ENCODE peak calls at places on chromosomes 4 and X, in nine cellular contexts. J, N, Q, B, R, I, F, K and U are unnamed samples.

GRCh38 chr4:13182136-13182535 is 302.0 kb downstream of the RAB28 start:
- DNase-seq in J (no peak), N (no peak), Q (no peak), B (no peak), R (no peak), I (no peak), F (no peak), K (no peak), U (no peak)

GRCh38 chrX:135431886-135432285 is 10.1 kb downstream of the SMIM10L2A start:
- DNase-seq in J (no peak), N (no peak), Q (no peak), B (no peak), R (no peak), I (no peak), F (no peak), K (no peak), U (no peak)

GRCh38 chrX:131792789-131793462 is 230.2 kb upstream of the STK26 start:
- DNase-seq in J (peak), N (no peak), Q (peak), B (peak), R (no peak), I (no peak), F (peak), K (no peak), U (no peak)

GRCh38 chr4:165384186-165384585 is 5.4 kb downstream of the CPE start:
- DNase-seq in J (no peak), N (no peak), Q (peak), B (no peak), R (no peak), I (no peak), F (no peak), K (no peak), U (no peak)

GRCh38 chr4:1205641-1206298 is 33.4 kb upstream of the SPON2 start:
- DNase-seq in J (peak), N (peak), Q (no peak), B (no peak), R (peak), I (no peak), F (no peak), K (no peak), U (no peak)

GRCh38 chr4:17072483-17072882 is 174.0 kb upstream of the LDB2 start:
- DNase-seq in J (no peak), N (no peak), Q (peak), B (no peak), R (no peak), I (no peak), F (peak), K (no peak), U (no peak)

GRCh38 chr4:165458451-165458850 is 79.6 kb downstream of the CPE start:
- DNase-seq in J (no peak), N (no peak), Q (no peak), B (no peak), R (no peak), I (no peak), F (no peak), K (no peak), U (no peak)

GRCh38 chr4:173642509-173642908 is 112.5 kb upstream of the HAND2 start:
- DNase-seq in J (no peak), N (no peak), Q (peak), B (no peak), R (no peak), I (no peak), F (no peak), K (no peak), U (no peak)

GRCh38 chr4:25477251-25477650 is 100.2 kb downstream of the ANAPC4 start:
- DNase-seq in J (no peak), N (no peak), Q (no peak), B (no peak), R (no peak), I (no peak), F (peak), K (no peak), U (no peak)

GRCh38 chrX:83535417-83536244 is 27.5 kb downstream of the POU3F4 start:
- DNase-seq in J (no peak), N (peak), Q (no peak), B (no peak), R (no peak), I (no peak), F (no peak), K (no peak), U (no peak)

GRCh38 chr4:16573744-16574143 is 324.7 kb downstream of the LDB2 start:
- DNase-seq in J (no peak), N (peak), Q (no peak), B (peak), R (no peak), I (no peak), F (peak), K (no peak), U (no peak)

GRCh38 chrX:86507337-86507736 is 359.1 kb downstream of the DACH2 start:
- DNase-seq in J (no peak), N (no peak), Q (no peak), B (no peak), R (no peak), I (no peak), F (no peak), K (no peak), U (no peak)

DNA sequence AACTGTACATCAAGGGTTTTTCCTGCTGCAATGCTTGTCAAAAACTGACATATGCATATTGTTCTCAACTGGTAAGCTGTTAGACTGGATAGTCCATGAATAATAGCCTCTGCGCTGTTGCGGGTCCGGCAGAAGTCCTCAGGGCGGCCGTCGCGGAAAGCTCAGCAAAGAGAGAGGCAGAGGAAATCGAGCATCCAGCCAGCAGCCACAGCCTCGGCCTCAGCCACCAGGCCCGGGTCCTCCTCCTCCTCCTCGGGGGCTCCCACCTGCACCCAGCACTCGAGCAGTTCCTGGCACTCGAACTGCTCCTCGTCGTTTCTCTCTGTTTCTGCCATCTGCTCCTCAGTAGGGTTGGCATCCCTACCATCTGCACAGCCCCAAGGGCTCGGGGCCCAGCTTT is 53.7 kb downstream of the UPRT start:
- DNase-seq in J (no peak), N (no peak), Q (no peak), B (no peak), R (no peak), I (no peak), F (no peak), K (no peak), U (no peak)
- H3K4me3 ChIP-seq in J (no peak), N (no peak), Q (no peak), B (no peak), R (no peak), I (no peak), F (no peak), K (no peak), U (no peak)

GRCh38 chr4:124743711-124744110 is 31.2 kb upstream of the ANKRD50 start:
- DNase-seq in J (no peak), N (no peak), Q (no peak), B (no peak), R (no peak), I (no peak), F (no peak), K (no peak), U (no peak)

GRCh38 chr4:124748965-124749364 is 36.4 kb upstream of the ANKRD50 start:
- DNase-seq in J (no peak), N (no peak), Q (no peak), B (no peak), R (no peak), I (no peak), F (no peak), K (no peak), U (no peak)

DNA sequence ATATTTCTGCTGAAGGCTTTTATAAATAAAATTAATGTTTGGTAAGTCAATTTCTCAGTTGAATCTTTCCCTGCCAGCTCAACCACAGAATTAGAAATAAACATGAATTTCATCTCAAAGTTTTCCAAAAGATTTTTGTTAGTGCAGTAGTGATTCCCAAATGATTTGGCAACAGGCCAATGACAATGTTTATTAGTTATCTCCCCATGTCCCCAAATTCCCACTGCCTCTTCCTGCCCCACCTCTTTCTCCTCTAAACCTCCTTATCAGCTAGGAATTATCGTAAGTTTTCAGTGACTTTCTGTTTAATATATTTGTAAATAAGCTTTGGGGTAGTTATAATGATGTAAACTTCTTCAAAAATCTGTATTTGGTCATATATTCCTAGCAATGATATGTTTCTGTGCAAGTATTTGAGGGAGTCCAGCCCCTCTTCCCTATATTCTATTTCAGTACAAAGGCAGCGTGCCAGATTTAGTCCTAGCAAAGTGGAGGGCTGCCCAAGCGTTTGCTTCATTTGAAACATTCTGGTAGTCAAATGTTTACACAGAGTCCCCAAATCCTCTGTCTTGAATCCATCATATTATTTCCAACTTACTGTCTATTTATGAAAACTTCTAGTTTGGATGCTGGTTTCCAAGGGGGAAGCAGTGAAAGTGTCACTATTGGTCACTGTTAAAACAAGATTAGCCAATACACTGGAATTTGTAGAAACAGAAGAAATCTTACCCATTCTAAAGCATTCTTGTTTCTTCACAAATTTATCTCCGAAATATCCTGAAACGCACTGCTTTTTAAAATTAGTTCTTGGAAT is 33.7 kb upstream of the ANKRD50 start:
- DNase-seq in J (no peak), N (peak), Q (no peak), B (no peak), R (no peak), I (no peak), F (peak), K (no peak), U (no peak)
- H3K4me3 ChIP-seq in J (peak), N (no peak), Q (no peak), B (peak), R (no peak), I (no peak), F (peak), K (no peak), U (no peak)

GRCh38 chrX:79559290-79559689 is 192.2 kb upstream of the ITM2A start:
- DNase-seq in J (no peak), N (no peak), Q (no peak), B (no peak), R (no peak), I (no peak), F (no peak), K (no peak), U (no peak)
- H3K4me3 ChIP-seq in J (no peak), N (no peak), Q (no peak), B (no peak), R (no peak), I (no peak), F (no peak), K (no peak), U (no peak)

DNA sequence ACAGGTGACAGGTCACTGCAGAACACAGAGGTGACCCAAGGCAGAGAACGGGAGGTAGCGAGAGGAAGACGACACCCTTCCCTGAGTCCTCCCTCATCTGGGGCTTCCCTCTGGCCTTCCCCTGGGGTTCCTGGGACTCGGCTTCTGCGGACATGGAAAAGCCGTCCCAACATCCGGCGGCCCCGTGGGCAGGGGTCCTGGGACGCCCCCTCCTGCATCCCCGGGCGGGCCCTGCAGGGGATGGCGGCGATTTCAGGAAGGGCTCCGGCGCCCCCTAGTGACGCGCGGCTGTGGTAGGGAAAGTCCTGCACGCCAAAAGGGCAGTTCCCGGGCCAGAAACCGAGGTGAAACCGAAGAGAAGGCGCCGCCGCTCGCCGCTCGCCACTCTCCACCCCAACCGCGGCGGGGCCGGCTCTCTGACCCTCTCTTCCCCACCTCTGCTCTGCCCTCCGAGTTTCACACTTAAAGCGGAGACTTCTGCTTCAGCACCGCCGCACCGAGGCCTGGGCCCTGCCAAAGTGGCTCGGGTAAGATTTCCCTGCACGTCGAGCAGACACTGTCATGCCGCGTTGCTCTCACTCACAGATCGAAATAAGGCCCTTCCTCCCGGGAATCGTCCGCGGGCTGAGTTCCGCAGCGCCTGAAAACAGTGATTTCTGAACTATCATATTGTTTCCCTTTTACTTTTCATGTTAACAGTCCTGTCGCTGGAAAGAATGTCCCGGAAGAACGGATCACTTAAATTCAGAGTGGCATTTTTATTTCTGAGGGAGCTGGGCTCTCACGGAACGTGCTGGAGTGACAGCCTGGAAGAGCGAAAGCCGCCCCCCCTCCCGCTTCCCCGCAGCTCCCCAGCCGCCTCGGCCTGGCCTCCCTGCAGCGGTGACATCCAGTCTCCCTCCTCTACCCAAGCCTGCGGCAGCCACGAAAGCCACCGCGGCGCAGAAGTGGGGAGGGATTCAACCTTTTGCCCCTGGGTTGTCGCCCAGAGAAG is 110.6 kb downstream of the DCTD start:
- DNase-seq in J (peak), N (peak), Q (peak), B (peak), R (peak), I (peak), F (peak), K (peak), U (no peak)
- H3K4me3 ChIP-seq in J (peak), N (no peak), Q (peak), B (peak), R (peak), I (peak), F (peak), K (peak), U (peak)

DNA sequence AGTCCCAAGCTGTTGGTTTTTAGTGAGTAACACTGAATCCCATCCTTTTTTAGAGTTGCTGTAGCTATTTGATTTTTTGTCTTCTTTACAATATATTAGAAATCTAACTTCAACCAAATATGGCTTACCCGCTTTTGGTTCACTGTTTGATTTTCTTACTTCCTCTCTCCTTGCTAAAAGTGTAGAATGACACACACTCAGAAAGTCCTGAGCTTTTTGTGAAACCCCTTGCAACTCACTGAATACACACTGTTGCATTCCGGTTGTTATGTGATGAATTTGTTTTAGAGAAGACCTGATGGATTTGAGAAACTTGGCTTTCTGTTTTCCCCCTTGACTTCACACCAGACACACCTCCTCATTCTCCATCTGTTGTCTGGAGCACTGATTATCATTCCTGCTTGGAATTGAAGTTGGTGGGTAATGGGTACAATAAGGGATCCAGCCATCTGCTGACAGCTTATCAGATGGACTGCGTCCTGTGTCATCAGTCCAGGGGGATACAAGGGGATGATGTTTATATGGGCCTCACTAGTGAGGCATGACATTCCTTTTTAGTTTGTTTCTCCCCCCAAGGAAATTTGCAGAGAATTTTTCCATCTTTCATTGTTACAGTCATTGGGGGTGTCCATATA is 5.2 kb downstream of the TMEM164 start:
- DNase-seq in J (no peak), N (no peak), Q (no peak), B (no peak), R (no peak), I (no peak), F (no peak), K (no peak), U (no peak)
- H3K4me3 ChIP-seq in J (no peak), N (no peak), Q (no peak), B (no peak), R (no peak), I (no peak), F (no peak), K (no peak), U (no peak)

GRCh38 chr4:2932561-2932950 is 30.6 kb downstream of the NOP14 start:
- DNase-seq in J (no peak), N (no peak), Q (no peak), B (no peak), R (no peak), I (no peak), F (no peak), K (peak), U (no peak)
- H3K4me3 ChIP-seq in J (no peak), N (no peak), Q (no peak), B (peak), R (no peak), I (peak), F (no peak), K (no peak), U (peak)